ENCODE peak calls at places on chromosomes 13 and 19, in four cellular contexts. T is K562, X is GM12878, Y is endothelial cell of umbilical vein. C is an unnamed sample.

GRCh38 chr19:49790866-49791265 is 22.2 kb downstream of the FUZ start:
- DNase-seq in T (peak), X (no peak), Y (no peak), C (peak)

GRCh38 chr19:52566588-52566987 is 3.5 kb upstream of the ZNF701 start:
- DNase-seq in T (no peak), X (no peak), Y (peak), C (peak)

GRCh38 chr19:3591876-3592613 is 6.8 kb downstream of the GIPC3 start:
- DNase-seq in T (no peak), X (no peak), Y (no peak), C (no peak)

GRCh38 chr19:29831041-29831548 is 19.3 kb downstream of the CCNE1 start:
- DNase-seq in T (no peak), X (no peak), Y (peak), C (no peak)

GRCh38 chr13:23953860-23954512 is 56.7 kb upstream of the C1QTNF9B start:
- DNase-seq in T (no peak), X (no peak), Y (no peak), C (no peak)

GRCh38 chr19:36051236-36051635 is 2.8 kb downstream of the THAP8 start:
- DNase-seq in T (peak), X (no peak), Y (no peak), C (no peak)

GRCh38 chr13:72180253-72180952 is 313.4 kb upstream of the DACH1 start:
- DNase-seq in T (no peak), X (no peak), Y (no peak), C (peak)

GRCh38 chr13:98892821-98893220 is 85.0 kb downstream of the DOCK9 start:
- DNase-seq in T (no peak), X (no peak), Y (peak), C (no peak)

GRCh38 chr19:17346109-17346671 is 8.8 kb downstream of the GTPBP3 start:
- DNase-seq in T (peak), X (peak), Y (peak), C (peak)

GRCh38 chr19:34319785-34320184 is 45.2 kb upstream of the GPI start:
- DNase-seq in T (peak), X (no peak), Y (peak), C (peak)

GRCh38 chr13:110307697-110308376 is 753 bp downstream of the COL4A2 start:
- DNase-seq in T (no peak), X (no peak), Y (peak), C (peak)

GRCh38 chr19:46946611-46947238 is 72.9 kb upstream of the NPAS1 start:
- DNase-seq in T (no peak), X (no peak), Y (no peak), C (no peak)

GRCh38 chr19:9671654-9672053 is 3.2 kb downstream of the ZNF562 start:
- DNase-seq in T (no peak), X (peak), Y (no peak), C (no peak)

GRCh38 chr13:76868451-76868850 is 17.8 kb downstream of the KCTD12 start:
- DNase-seq in T (no peak), X (no peak), Y (peak), C (no peak)

GRCh38 chr13:23323946-23324709 is 109.4 kb downstream of the SACS start:
- DNase-seq in T (no peak), X (no peak), Y (peak), C (peak)

GRCh38 chr19:18879579-18880373 is 16.2 kb downstream of the CERS1 start:
- DNase-seq in T (peak), X (no peak), Y (peak), C (no peak)

GRCh38 chr13:33870046-33870668 is 52.2 kb downstream of the RFC3 start:
- DNase-seq in T (no peak), X (no peak), Y (no peak), C (no peak)

GRCh38 chr19:23971598-23971997 is 56.9 kb downstream of the ZNF726 start:
- DNase-seq in T (no peak), X (no peak), Y (no peak), C (no peak)

GRCh38 chr13:113547248-113547971 is 37.1 kb upstream of the TFDP1 start:
- DNase-seq in T (no peak), X (no peak), Y (peak), C (peak)

GRCh38 chr19:51417107-51417806 is at the start of gene SIGLEC10:
- DNase-seq in T (peak), X (no peak), Y (no peak), C (no peak)

GRCh38 chr19:23093832-23094231 is 23.0 kb upstream of the ZNF730 start:
- DNase-seq in T (no peak), X (no peak), Y (no peak), C (no peak)

GRCh38 chr19:16368385-16369305 is 44.0 kb downstream of the KLF2 start:
- DNase-seq in T (no peak), X (no peak), Y (no peak), C (no peak)

GRCh38 chr19:38583219-38583984 is 34.4 kb downstream of the MAP4K1 start:
- DNase-seq in T (no peak), X (peak), Y (no peak), C (no peak)

GRCh38 chr13:74930402-74931165 is 551.4 kb downstream of the TBC1D4 start:
- DNase-seq in T (no peak), X (no peak), Y (peak), C (peak)

GRCh38 chr13:90336507-90336906 is 1011.0 kb upstream of the MIR17HG start:
- DNase-seq in T (no peak), X (no peak), Y (no peak), C (no peak)

DNA sequence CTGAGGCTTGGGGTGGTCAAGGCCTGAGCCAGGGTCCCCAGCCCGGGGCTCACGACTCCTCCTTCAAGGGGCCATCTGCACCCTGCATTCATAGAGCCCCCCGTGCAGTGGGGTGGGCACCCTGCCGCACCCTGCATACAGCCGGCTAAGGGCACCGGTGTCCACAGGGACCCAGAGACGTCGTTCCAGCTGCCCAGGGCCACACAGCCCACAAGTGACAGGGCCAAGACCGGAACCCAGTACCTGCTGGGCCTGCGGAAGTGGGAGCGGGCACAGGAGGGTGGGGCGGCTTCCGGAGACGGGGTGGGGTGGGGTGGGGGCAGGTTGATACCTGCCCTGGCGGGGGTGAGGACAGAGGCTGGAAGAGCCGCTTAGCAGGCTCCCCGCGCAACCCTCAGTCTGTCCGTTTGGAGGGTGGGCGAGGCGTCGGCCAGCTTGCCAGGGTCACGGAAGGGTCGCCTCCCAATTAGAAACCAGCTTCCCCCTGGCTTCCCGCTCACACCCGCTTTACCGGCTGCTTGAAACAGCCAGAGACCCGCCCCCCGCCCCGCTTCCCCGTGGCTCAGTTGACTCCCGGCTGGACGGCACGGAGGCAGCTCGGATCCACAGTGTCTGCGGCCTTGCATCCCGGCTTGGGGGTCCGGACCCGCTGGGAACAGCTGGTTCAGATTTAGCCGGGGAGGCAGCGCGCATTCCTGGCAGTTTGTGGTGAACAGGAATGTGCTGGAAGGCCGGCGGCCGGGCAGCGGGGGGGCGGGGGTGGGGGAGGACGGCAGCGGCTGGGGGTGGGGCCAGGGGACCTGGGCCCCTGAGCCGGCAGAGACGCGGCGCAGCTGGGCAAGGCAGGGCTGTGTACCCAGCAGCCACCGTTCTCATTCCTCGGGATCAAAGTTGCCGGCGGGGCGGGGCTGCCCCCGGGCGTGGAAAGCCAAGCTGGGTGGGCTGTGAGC is 1.8 kb downstream of the CNN2 start:
- DNase-seq in T (peak), X (no peak), Y (peak), C (peak)
- TF ChIP-seq FOS in T (no peak), X (no peak), Y (no peak), C (no peak)

GRCh38 chr19:13208964-13209796 is 59.0 kb downstream of the IER2 start:
- DNase-seq in T (no peak), X (no peak), Y (no peak), C (no peak)
- TF ChIP-seq FOS in T (no peak), X (no peak), Y (no peak), C (no peak)

GRCh38 chr13:49779721-49780120 is 12.8 kb downstream of the KPNA3 start:
- DNase-seq in T (no peak), X (no peak), Y (no peak), C (no peak)

GRCh38 chr13:49781791-49782190 is 10.7 kb downstream of the KPNA3 start:
- DNase-seq in T (no peak), X (no peak), Y (no peak), C (no peak)

GRCh38 chr13:49776871-49777270 is 15.6 kb downstream of the KPNA3 start:
- DNase-seq in T (no peak), X (no peak), Y (no peak), C (peak)

GRCh38 chr13:49774376-49775005 is 18.0 kb downstream of the KPNA3 start:
- DNase-seq in T (no peak), X (no peak), Y (no peak), C (no peak)

GRCh38 chr13:49777746-49778614 is 14.5 kb downstream of the KPNA3 start:
- DNase-seq in T (no peak), X (no peak), Y (no peak), C (no peak)
- TF ChIP-seq FOS in T (no peak), X (no peak), Y (no peak), C (no peak)

DNA sequence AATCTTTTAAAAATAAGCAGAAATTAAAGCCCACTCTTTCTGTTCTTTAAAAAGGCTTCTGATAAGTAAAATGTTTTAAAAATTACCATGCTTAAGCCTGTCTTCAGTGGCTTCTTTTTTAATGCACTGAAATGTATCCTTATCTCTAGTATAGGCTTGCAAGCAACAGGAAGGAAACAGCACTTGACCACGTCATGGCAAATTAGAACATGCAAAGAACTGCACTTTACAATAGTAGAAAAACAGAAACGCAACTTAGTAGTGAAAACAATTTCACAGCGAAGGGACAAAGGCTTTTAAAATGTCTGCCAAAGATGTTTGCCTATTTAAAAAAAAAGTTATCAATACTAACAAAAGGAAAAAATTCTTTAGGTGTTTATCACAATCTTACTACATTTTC is 36.3 kb downstream of the ELF1 start:
- DNase-seq in T (no peak), X (peak), Y (peak), C (peak)
- TF ChIP-seq FOS in T (no peak), X (no peak), Y (peak), C (no peak)

DNA sequence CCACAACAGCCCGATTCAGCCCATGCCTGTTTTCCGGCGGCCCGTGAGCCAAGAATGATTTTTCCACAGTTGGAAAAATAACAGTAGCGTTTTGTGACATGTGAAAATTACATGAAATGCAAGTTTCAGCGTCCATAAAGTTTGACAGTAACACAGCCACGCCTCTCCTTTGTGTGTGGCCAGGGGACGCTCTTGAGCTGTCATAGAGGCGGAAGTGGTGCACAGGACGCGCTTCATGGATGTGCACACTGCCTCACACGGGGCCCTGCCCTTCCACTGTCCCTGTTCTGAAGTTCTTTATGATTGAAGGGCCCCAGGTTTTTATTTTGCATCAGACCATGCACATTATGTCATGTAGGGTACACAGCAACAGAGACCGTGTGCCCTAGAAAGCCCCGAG is 12.4 kb upstream of the ELAVL1 start:
- DNase-seq in T (peak), X (no peak), Y (no peak), C (no peak)
- TF ChIP-seq FOS in T (no peak), X (no peak), Y (no peak), C (no peak)